ENCODE peak calls at places on chromosomes 6 and 20, in nine cellular contexts. Q is brain microvascular endothelial cell; F is uterus; X is bronchial epithelial cell; K is astrocyte of the spinal cord; P is astrocyte of the cerebellum; W is upper lobe of right lung; O is CD8-positive, alpha-beta memory T cell; U is neuronal stem cell. T is an unnamed sample.

GRCh38 chr20:63735859-63736718 is at the start of gene LIME1:
- DNase-seq in Q (no peak), F (no peak), X (no peak), K (no peak), P (no peak), W (peak; percentile 69), O (peak; percentile 89), U (no peak), T (peak; percentile 74)

GRCh38 chr6:37501632-37502466 is 2.2 kb upstream of the CCDC167 start:
- DNase-seq in Q (no peak), F (no peak), X (no peak), K (no peak), P (no peak), W (no peak), O (peak; percentile 67), U (no peak), T (no peak)

GRCh38 chr6:157461000-157461915 is 80.3 kb downstream of the ZDHHC14 start:
- DNase-seq in Q (peak; percentile 48), F (no peak), X (no peak), K (peak; percentile 52), P (peak; percentile 37), W (no peak), O (no peak), U (no peak), T (no peak)

GRCh38 chr20:57966609-57967008 is 256.8 kb upstream of the PMEPA1 start:
- DNase-seq in Q (no peak), F (no peak), X (no peak), K (no peak), P (no peak), W (no peak), O (no peak), U (no peak), T (no peak)

GRCh38 chr6:36326351-36326995 is 10.2 kb downstream of the BNIP5 start:
- DNase-seq in Q (no peak), F (no peak), X (no peak), K (no peak), P (no peak), W (no peak), O (no peak), U (peak; percentile 26), T (no peak)

GRCh38 chr20:44211177-44212039 is 837 bp upstream of the OSER1 start:
- DNase-seq in Q (peak; percentile 11), F (no peak), X (no peak), K (peak; percentile 27), P (no peak), W (no peak), O (no peak), U (no peak), T (no peak)

GRCh38 chr6:24543683-24544082 is 48.9 kb downstream of the ALDH5A1 start:
- DNase-seq in Q (no peak), F (no peak), X (no peak), K (no peak), P (no peak), W (no peak), O (no peak), U (no peak), T (no peak)

GRCh38 chr6:163630096-163630495 is 215.6 kb downstream of the QKI start:
- DNase-seq in Q (no peak), F (no peak), X (no peak), K (no peak), P (no peak), W (no peak), O (no peak), U (no peak), T (no peak)

GRCh38 chr20:63741676-63742380 is 2.3 kb downstream of the SLC2A4RG start:
- DNase-seq in Q (no peak), F (peak; percentile 46), X (no peak), K (no peak), P (no peak), W (peak; percentile 66), O (no peak), U (no peak), T (no peak)

GRCh38 chr20:10708342-10709185 is 34.8 kb upstream of the JAG1 start:
- DNase-seq in Q (peak; percentile 71), F (no peak), X (peak; percentile 77), K (peak; percentile 78), P (peak; percentile 44), W (no peak), O (no peak), U (peak; percentile 73), T (no peak)

GRCh38 chr20:37902504-37903313 is at the start of gene VSTM2L:
- DNase-seq in Q (peak; percentile 25), F (peak; percentile 26), X (peak; percentile 28), K (peak; percentile 73), P (peak; percentile 29), W (peak; percentile 72), O (no peak), U (no peak), T (no peak)
- H3K4me3 ChIP-seq in Q (peak within 1 kb of the TSS; percentile 42), F (no peak within 1 kb of the TSS), X (peak within 1 kb of the TSS; percentile 48), K (peak within 1 kb of the TSS; percentile 42), P (peak within 1 kb of the TSS; percentile 45), W (peak within 1 kb of the TSS; percentile 42), O (no peak within 1 kb of the TSS), U (peak within 1 kb of the TSS; percentile 45), T (no peak within 1 kb of the TSS)

DNA sequence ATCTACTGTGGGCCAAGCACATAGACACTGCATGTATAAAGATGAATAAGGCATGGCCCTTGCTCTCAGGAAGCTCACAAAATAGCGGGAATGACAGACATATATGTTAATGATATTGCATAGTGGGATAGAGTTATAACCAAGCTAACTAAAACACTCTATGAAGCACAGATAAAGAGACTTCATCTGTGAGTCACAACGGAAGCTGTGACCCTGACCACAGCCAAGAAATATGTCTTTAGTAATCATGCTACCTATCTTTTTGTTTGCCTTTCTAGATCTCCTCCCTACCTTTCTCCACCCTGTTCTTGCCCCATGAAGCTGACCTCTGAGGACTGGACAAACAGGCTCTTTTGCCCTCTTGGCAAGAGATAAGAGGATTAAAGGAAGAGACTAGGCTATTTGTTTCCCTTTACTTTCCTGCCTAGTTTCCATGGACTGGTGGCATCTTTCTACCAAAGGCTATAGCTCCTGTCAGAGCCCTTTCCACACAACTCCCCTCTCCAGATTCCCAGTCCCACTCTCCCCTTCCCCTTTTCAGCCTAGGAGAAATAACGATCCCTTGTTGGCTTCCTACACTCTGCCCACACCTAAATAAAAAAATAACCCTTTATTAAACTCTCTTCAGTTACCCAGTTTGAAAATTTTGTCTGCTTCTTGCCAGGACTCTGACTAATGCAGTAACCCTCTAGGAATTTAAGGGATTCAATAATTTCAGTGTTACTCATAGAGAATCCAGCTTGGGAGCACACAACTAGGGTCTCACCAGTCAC is 504.9 kb upstream of the MARCKS start:
- DNase-seq in Q (peak; percentile 78), F (no peak), X (peak; percentile 92), K (peak; percentile 81), P (peak; percentile 37), W (no peak), O (no peak), U (no peak), T (no peak)
- H3K4me3 ChIP-seq in Q (no peak overlapping the region), F (no peak overlapping the region), X (no peak overlapping the region), K (no peak overlapping the region), P (no peak overlapping the region), W (no peak overlapping the region), O (no peak overlapping the region), U (no peak overlapping the region), T (no peak overlapping the region)

GRCh38 chr6:96151707-96152106 is 135.9 kb downstream of the FUT9 start:
- DNase-seq in Q (no peak), F (no peak), X (no peak), K (no peak), P (no peak), W (no peak), O (no peak), U (no peak), T (no peak)

GRCh38 chr6:96153775-96154174 is 138.0 kb downstream of the FUT9 start:
- DNase-seq in Q (no peak), F (no peak), X (no peak), K (no peak), P (peak; percentile 3), W (no peak), O (no peak), U (no peak), T (no peak)

GRCh38 chr6:96157018-96157565 is 141.3 kb downstream of the FUT9 start:
- DNase-seq in Q (no peak), F (no peak), X (peak; percentile 1), K (peak; percentile 14), P (no peak), W (no peak), O (no peak), U (no peak), T (no peak)

GRCh38 chr6:96152114-96152708 is 136.4 kb downstream of the FUT9 start:
- DNase-seq in Q (no peak), F (no peak), X (no peak), K (no peak), P (no peak), W (no peak), O (no peak), U (no peak), T (no peak)

GRCh38 chr6:96156425-96156824 is 140.7 kb downstream of the FUT9 start:
- DNase-seq in Q (no peak), F (no peak), X (no peak), K (no peak), P (no peak), W (no peak), O (no peak), U (no peak), T (no peak)
- H3K4me3 ChIP-seq in Q (no peak overlapping the region), F (no peak overlapping the region), X (no peak overlapping the region), K (no peak overlapping the region), P (no peak overlapping the region), W (no peak overlapping the region), O (no peak overlapping the region), U (no peak overlapping the region), T (no peak overlapping the region)

GRCh38 chr6:82914511-82914910 is 151.1 kb downstream of the UBE3D start:
- DNase-seq in Q (no peak), F (no peak), X (no peak), K (no peak), P (no peak), W (no peak), O (no peak), U (no peak), T (no peak)
- H3K4me3 ChIP-seq in Q (no peak overlapping the region), F (no peak overlapping the region), X (no peak overlapping the region), K (no peak overlapping the region), P (no peak overlapping the region), W (no peak overlapping the region), O (no peak overlapping the region), U (no peak overlapping the region), T (no peak overlapping the region)

DNA sequence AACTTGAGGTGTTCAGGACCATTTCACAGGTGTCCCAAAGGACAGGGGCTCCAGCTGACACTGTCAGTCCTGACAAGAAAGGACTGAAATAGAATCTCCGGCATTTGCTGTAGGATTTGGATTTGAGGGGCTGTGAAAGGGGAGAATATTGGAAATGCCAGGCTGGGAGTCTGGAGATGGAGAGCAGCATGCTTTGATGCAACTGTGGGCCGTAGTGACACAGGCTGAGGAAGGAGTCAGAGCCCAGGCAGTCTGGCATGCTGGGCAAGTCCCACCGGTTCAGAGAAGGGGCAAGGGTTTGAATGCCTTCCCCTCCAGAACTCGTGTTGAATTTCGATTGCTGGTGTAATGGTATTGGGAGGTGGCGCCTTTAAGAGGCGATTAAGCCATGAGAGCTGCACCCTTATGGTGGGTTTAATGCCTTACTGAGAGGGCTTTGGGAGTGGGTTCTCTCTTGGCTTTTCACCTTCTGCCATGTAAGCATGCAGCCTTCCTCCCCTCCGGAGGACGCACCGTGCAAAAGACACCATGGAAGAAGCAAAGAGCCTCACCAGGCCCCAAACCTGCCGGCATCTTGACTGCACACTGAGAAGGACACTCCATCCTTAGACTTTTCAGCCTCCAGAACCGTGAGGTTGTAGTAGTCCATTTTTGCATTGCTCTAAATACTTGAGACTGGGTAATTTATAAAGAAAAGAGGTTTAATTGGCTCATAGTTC is 9.4 kb upstream of the PYGB start:
- DNase-seq in Q (peak; percentile 75), F (no peak), X (peak; percentile 70), K (peak; percentile 69), P (no peak), W (no peak), O (no peak), U (no peak), T (no peak)
- H3K4me3 ChIP-seq in Q (no peak overlapping the region), F (no peak overlapping the region), X (no peak overlapping the region), K (no peak overlapping the region), P (no peak overlapping the region), W (no peak overlapping the region), O (no peak overlapping the region), U (no peak overlapping the region), T (no peak overlapping the region)

GRCh38 chr20:41233976-41234514 is 83.5 kb downstream of the ZHX3 start:
- DNase-seq in Q (no peak), F (no peak), X (no peak), K (no peak), P (no peak), W (no peak), O (no peak), U (no peak), T (no peak)
- H3K4me3 ChIP-seq in Q (no peak overlapping the region), F (no peak overlapping the region), X (no peak overlapping the region), K (no peak overlapping the region), P (no peak overlapping the region), W (no peak overlapping the region), O (no peak overlapping the region), U (no peak overlapping the region), T (no peak overlapping the region)